ENCODE peak calls at places on chromosomes 13 and 19, in ten cellular contexts. A is right lobe of liver; M is mucosa of gallbladder; P is activated naive CD4-positive, alpha-beta T cell; W is activated CD8-positive, alpha-beta memory T cell treated with anti-CD3 and anti-CD28 coated beads for 48 hours; B is stimulated activated CD4-positive, alpha-beta T cell treated with anti-CD3 and anti-CD28 coated beads, Interleukin-15, amount 100 ng/mL, for 24 hours; L is astrocyte of the spinal cord; Q is neural progenitor cell; S is stimulated activated CD8-positive, alpha-beta memory T cell treated with anti-CD3 and anti-CD28 coated beads, Interleukin-7, amount 100 ng/mL, for 1 hour; C is neuronal stem cell. Y is an unnamed sample.

GRCh38 chr13:97505022-97505421 is 71.1 kb downstream of the RAP2A start:
- DNase-seq in A (no peak), M (no peak), P (no peak), W (no peak), B (no peak), L (no peak), Q (no peak), S (no peak), C (no peak), Y (no peak)

GRCh38 chr13:73913043-73913740 is 221.0 kb downstream of the KLF12 start:
- DNase-seq in A (no peak), M (no peak), P (no peak), W (no peak), B (no peak), L (peak), Q (no peak), S (no peak), C (no peak), Y (no peak)

GRCh38 chr19:34220472-34221063 is 33.8 kb upstream of the GARRE1 start:
- DNase-seq in A (peak), M (peak), P (no peak), W (peak), B (peak), L (peak), Q (peak), S (peak), C (peak), Y (peak)

GRCh38 chr13:107870400-107870799 is 344.9 kb downstream of the LIG4 start:
- DNase-seq in A (no peak), M (no peak), P (no peak), W (no peak), B (no peak), L (no peak), Q (no peak), S (no peak), C (no peak), Y (no peak)

GRCh38 chr13:99693351-99693750 is 192.1 kb downstream of the TM9SF2 start:
- DNase-seq in A (no peak), M (no peak), P (no peak), W (no peak), B (no peak), L (no peak), Q (no peak), S (no peak), C (no peak), Y (no peak)

GRCh38 chr13:102907886-102908515 is 62.2 kb downstream of the ERCC5 start:
- DNase-seq in A (no peak), M (no peak), P (no peak), W (no peak), B (no peak), L (no peak), Q (no peak), S (no peak), C (no peak), Y (no peak)

GRCh38 chr19:18989316-18989715 is 44.0 kb downstream of the SUGP2 start:
- DNase-seq in A (no peak), M (no peak), P (no peak), W (no peak), B (no peak), L (no peak), Q (no peak), S (no peak), C (no peak), Y (no peak)

GRCh38 chr19:3336680-3337523 is 29.5 kb upstream of the NFIC start:
- DNase-seq in A (peak), M (peak), P (no peak), W (no peak), B (no peak), L (peak), Q (no peak), S (no peak), C (no peak), Y (peak)

GRCh38 chr13:112213467-112214245 is 146.7 kb downstream of the SOX1 start:
- DNase-seq in A (peak), M (peak), P (no peak), W (no peak), B (no peak), L (no peak), Q (no peak), S (no peak), C (no peak), Y (peak)

GRCh38 chr19:51599084-51599483 is 28.0 kb downstream of the ZNF175 start:
- DNase-seq in A (no peak), M (no peak), P (no peak), W (no peak), B (no peak), L (no peak), Q (no peak), S (no peak), C (no peak), Y (no peak)

GRCh38 chr13:106533101-106533939 is 2.1 kb downstream of the EFNB2 start:
- DNase-seq in A (peak), M (peak), P (no peak), W (no peak), B (peak), L (peak), Q (peak), S (no peak), C (peak), Y (peak)

GRCh38 chr13:97499181-97499580 is 65.2 kb downstream of the RAP2A start:
- DNase-seq in A (no peak), M (no peak), P (no peak), W (no peak), B (no peak), L (no peak), Q (no peak), S (no peak), C (no peak), Y (peak)

GRCh38 chr13:34547929-34548328 is 394.1 kb upstream of the NBEA start:
- DNase-seq in A (no peak), M (no peak), P (no peak), W (no peak), B (no peak), L (no peak), Q (no peak), S (no peak), C (no peak), Y (no peak)

GRCh38 chr13:109783447-109783814 is 3.0 kb downstream of the IRS2 start:
- DNase-seq in A (no peak), M (no peak), P (peak), W (no peak), B (no peak), L (no peak), Q (peak), S (no peak), C (no peak), Y (no peak)

GRCh38 chr19:55095260-55096060 is 19.8 kb downstream of the EPS8L1 start:
- DNase-seq in A (no peak), M (no peak), P (no peak), W (no peak), B (no peak), L (no peak), Q (peak), S (no peak), C (no peak), Y (no peak)

GRCh38 chr19:45667620-45668341 is at the start of gene GIPR:
- DNase-seq in A (no peak), M (peak), P (peak), W (peak), B (peak), L (no peak), Q (peak), S (peak), C (no peak), Y (peak)

GRCh38 chr13:101447852-101448251 is 4.6 kb upstream of the ITGBL1 start:
- DNase-seq in A (no peak), M (no peak), P (no peak), W (no peak), B (no peak), L (peak), Q (no peak), S (no peak), C (no peak), Y (no peak)

GRCh38 chr13:98585946-98586345 is 9.0 kb upstream of the STK24 start:
- DNase-seq in A (no peak), M (no peak), P (no peak), W (no peak), B (no peak), L (no peak), Q (no peak), S (no peak), C (no peak), Y (no peak)

GRCh38 chr13:89923731-89924130 is 1423.8 kb upstream of the MIR17HG start:
- DNase-seq in A (no peak), M (no peak), P (no peak), W (no peak), B (no peak), L (peak), Q (no peak), S (no peak), C (no peak), Y (no peak)

GRCh38 chr19:57830071-57830602 is at the start of gene ZNF587B:
- DNase-seq in A (peak), M (peak), P (peak), W (no peak), B (peak), L (peak), Q (peak), S (peak), C (peak), Y (peak)

GRCh38 chr13:99733346-99733745 is 232.1 kb downstream of the TM9SF2 start:
- DNase-seq in A (no peak), M (no peak), P (no peak), W (no peak), B (no peak), L (no peak), Q (no peak), S (no peak), C (no peak), Y (no peak)

GRCh38 chr13:93409001-93409400 is 182.4 kb downstream of the GPC6 start:
- DNase-seq in A (no peak), M (no peak), P (no peak), W (no peak), B (no peak), L (no peak), Q (no peak), S (no peak), C (no peak), Y (no peak)

GRCh38 chr13:43293986-43294880 is 270.8 kb downstream of the DNAJC15 start:
- DNase-seq in A (no peak), M (no peak), P (no peak), W (no peak), B (no peak), L (no peak), Q (no peak), S (no peak), C (no peak), Y (no peak)

GRCh38 chr19:30093966-30094770 is 152.1 kb downstream of the URI1 start:
- DNase-seq in A (no peak), M (no peak), P (no peak), W (no peak), B (no peak), L (no peak), Q (no peak), S (no peak), C (no peak), Y (no peak)

GRCh38 chr13:73958657-73959397 is 175.4 kb downstream of the KLF12 start:
- DNase-seq in A (no peak), M (no peak), P (no peak), W (no peak), B (no peak), L (no peak), Q (no peak), S (no peak), C (no peak), Y (no peak)

GRCh38 chr13:68697551-68697950 is 1410.1 kb upstream of the ATXN8OS start:
- DNase-seq in A (no peak), M (no peak), P (no peak), W (no peak), B (no peak), L (peak), Q (no peak), S (no peak), C (no peak), Y (no peak)

GRCh38 chr19:44603201-44603945 is 10.0 kb upstream of the IGSF23 start:
- DNase-seq in A (no peak), M (no peak), P (no peak), W (no peak), B (no peak), L (peak), Q (no peak), S (no peak), C (no peak), Y (no peak)

Y was measured in NCI-H2029.